ENCODE peak calls at places on chromosomes 6 and 20, in eight cellular contexts. M is lower leg skin, L is esophagus squamous epithelium, B is astrocyte of the spinal cord, D is IMR-90, G is fibroblast of mammary gland, C is psoas muscle, R is sigmoid colon. Z is an unnamed sample.

GRCh38 chr6:113490356-113490755 is 366.8 kb upstream of the MARCKS start:
- DNase-seq in L (no peak), D (no peak), R (no peak), M (no peak), G (no peak), C (no peak), B (no peak), Z (no peak)

GRCh38 chr6:155200012-155200411 is 63.8 kb upstream of the CLDN20 start:
- DNase-seq in D (peak; percentile 21), B (no peak), C (no peak), M (no peak), R (no peak), G (no peak), L (no peak), Z (peak; percentile 50)

GRCh38 chr6:34074064-34074739 is 71.7 kb downstream of the GRM4 start:
- DNase-seq in B (no peak), R (no peak), L (no peak), G (no peak), D (no peak), M (no peak), C (no peak), Z (no peak)

GRCh38 chr6:148864941-148865340 is 118.1 kb downstream of the UST start:
- DNase-seq in D (no peak), L (no peak), G (no peak), M (no peak), B (no peak), C (no peak), R (no peak), Z (no peak)

GRCh38 chr6:139341060-139341459 is 33.4 kb downstream of the CITED2 start:
- DNase-seq in R (no peak), B (no peak), C (no peak), M (no peak), D (no peak), G (no peak), L (no peak), Z (no peak)

GRCh38 chr20:22471156-22471836 is 113.1 kb downstream of the FOXA2 start:
- DNase-seq in C (no peak), B (no peak), R (no peak), G (no peak), D (no peak), L (no peak), M (no peak), Z (no peak)

GRCh38 chr6:17998442-17998841 is 11.0 kb upstream of the KIF13A start:
- DNase-seq in L (no peak), R (no peak), G (peak; percentile 62), B (no peak), M (no peak), C (no peak), D (peak; percentile 46), Z (no peak)

GRCh38 chr6:43172127-43173007 is 1.3 kb downstream of the SRF start:
- DNase-seq in B (peak; percentile 44), L (no peak), R (peak; percentile 79), M (peak; percentile 40), C (peak; percentile 49), G (no peak), D (peak; percentile 27), Z (peak; percentile 38)

DNA sequence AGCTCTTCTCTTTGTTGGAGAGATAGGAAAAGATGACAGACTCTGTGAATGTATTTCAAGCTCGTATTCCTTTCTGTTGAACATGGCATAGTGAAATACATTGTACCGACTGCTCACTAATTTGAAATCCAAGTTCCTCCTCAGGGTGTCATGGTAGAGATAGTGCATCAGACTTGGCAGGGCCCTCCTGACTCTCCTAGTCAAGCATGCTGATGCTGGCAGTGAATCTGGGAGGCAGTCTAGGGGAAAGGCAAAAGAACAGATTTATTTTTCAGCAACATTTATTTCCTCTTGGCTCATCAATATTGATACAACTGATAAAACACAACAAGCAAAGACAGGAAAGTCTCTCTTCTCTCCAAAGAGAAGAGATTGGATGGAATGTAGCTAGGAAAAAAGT is 356.3 kb upstream of the IRAK1BP1 start:
- DNase-seq in B (no peak), C (no peak), G (no peak), D (no peak), L (no peak), R (no peak), M (peak; percentile 30), Z (no peak)
- TF ChIP-seq CTCF in B (no peak), C (no peak), G (no peak), D (no peak), L (no peak), R (no peak), M (no peak), Z (no peak)

GRCh38 chr6:26555505-26556262 is 17.5 kb downstream of the HMGN4 start:
- DNase-seq in B (peak; percentile 64), M (no peak), C (no peak), R (no peak), L (no peak), G (peak; percentile 43), D (peak; percentile 35), Z (peak; percentile 56)
- H3K4me3 ChIP-seq in B (peak overlapping the region; percentile 52), M (no peak overlapping the region), C (peak overlapping the region; percentile 67), R (no peak overlapping the region), L (no peak overlapping the region), G (peak overlapping the region; percentile 58), D (peak overlapping the region; percentile 41), Z (peak overlapping the region; percentile 51)

GRCh38 chr6:108167449-108167903 is 1.7 kb downstream of the NR2E1 start:
- DNase-seq in D (no peak), B (no peak), G (no peak), M (no peak), C (no peak), R (no peak), L (no peak), Z (no peak)
- TF ChIP-seq CTCF in D (no peak), B (no peak), G (no peak), M (no peak), C (no peak), R (no peak), L (no peak), Z (no peak)

GRCh38 chr6:45533394-45533793 is 155.7 kb upstream of the SUPT3H start:
- DNase-seq in C (no peak), R (no peak), M (no peak), B (no peak), D (peak; percentile 31), L (no peak), G (no peak), Z (no peak)
- H3K4me3 ChIP-seq in C (peak overlapping the region; percentile 52), R (peak overlapping the region; percentile 8), M (no peak overlapping the region), B (peak overlapping the region; percentile 17), D (peak overlapping the region; percentile 40), L (peak overlapping the region; percentile 13), G (no peak overlapping the region), Z (peak overlapping the region; percentile 3)

GRCh38 chr20:37359331-37359730 is 13.4 kb downstream of the SRC start:
- DNase-seq in G (no peak), B (no peak), M (no peak), R (peak; percentile 55), C (no peak), L (no peak), D (no peak), Z (no peak)

GRCh38 chr20:37357481-37358365 is 11.8 kb downstream of the SRC start:
- DNase-seq in B (no peak), D (no peak), R (peak; percentile 62), M (no peak), G (no peak), L (no peak), C (no peak), Z (no peak)

GRCh38 chr20:37359836-37360235 is 13.9 kb downstream of the SRC start:
- DNase-seq in L (no peak), D (no peak), B (no peak), C (no peak), G (no peak), R (no peak), M (no peak), Z (no peak)

GRCh38 chr20:37356961-37357371 is 11.0 kb downstream of the SRC start:
- DNase-seq in G (no peak), C (no peak), B (no peak), D (no peak), M (no peak), R (peak; percentile 64), L (no peak), Z (no peak)

GRCh38 chr20:37358366-37359150 is 12.6 kb downstream of the SRC start:
- DNase-seq in M (peak; percentile 64), D (no peak), G (peak; percentile 50), C (peak; percentile 54), B (no peak), L (no peak), R (peak; percentile 76), Z (no peak)
- TF ChIP-seq CTCF in M (no peak), D (no peak), G (no peak), C (no peak), B (no peak), L (no peak), R (no peak), Z (no peak)

DNA sequence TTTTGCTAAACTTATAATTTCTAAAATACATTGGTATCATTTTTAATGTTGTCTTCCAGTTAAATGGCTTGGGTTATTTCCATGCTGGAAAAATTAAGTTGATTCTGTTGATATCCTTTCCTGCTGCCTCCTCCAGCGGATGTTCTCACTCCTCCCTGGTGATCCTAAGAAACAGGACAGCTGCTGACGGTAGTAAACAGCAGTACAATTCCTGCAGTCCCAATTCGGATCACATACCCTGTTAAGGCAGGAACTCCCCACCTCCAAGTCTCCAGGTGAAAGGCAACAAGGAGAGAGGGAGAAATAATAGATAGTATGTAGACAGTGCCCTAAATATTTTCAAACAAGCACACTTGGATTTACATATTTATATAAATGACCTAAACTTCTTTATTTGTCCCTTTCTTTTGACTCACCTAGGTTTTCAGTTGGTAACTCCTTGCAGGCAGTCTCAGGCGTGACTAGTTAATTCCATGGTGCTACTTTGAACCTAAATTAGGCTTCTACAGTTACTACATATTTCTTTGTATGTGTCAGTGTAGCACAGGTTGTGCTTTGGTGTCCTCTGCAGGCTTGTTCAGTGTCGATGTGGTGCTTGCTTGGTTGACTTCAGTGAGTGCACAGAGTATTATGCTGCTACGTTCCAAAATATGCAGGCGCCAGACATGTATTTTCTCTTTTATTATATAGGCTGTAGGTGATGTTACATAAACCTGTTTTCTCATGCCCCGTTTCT is 126.0 kb downstream of the ADGRB3 start:
- DNase-seq in B (no peak), C (no peak), M (no peak), R (no peak), G (no peak), L (no peak), D (no peak), Z (no peak)
- H3K4me3 ChIP-seq in B (no peak overlapping the region), C (no peak overlapping the region), M (no peak overlapping the region), R (no peak overlapping the region), G (no peak overlapping the region), L (no peak overlapping the region), D (no peak overlapping the region), Z (no peak overlapping the region)

GRCh38 chr20:39532205-39532604 is 570.1 kb downstream of the DHX35 start:
- DNase-seq in R (no peak), C (no peak), G (no peak), B (no peak), D (no peak), L (no peak), M (no peak), Z (no peak)
- TF ChIP-seq CTCF in R (no peak), C (no peak), G (no peak), B (no peak), D (no peak), L (no peak), M (no peak), Z (no peak)

Z was measured in choroid plexus epithelial cell.